ENCODE peak calls at places on chromosomes 5 and 9, in nine cellular contexts. One of them, this sample, is unnamed.

GRCh38 chr9:75941066-75941465 is 50.6 kb downstream of the PCSK5 start:
- DNase-seq in ACHN: no peak
- DNase-seq in activated naive CD4-positive, alpha-beta T cell: no peak
- DNase-seq in activated effector memory CD4-positive, alpha-beta T cell treated with Interleukin-2 at 50 U/mL for 16 hours: no peak
- DNase-seq in Right ventricle myocardium superior: no peak
- DNase-seq in hypothalamus: no peak
- DNase-seq in sciatic nerve: no peak
- DNase-seq in activated T-cell treated with anti-CD3 and anti-CD28 coated beads, Interleukin-2, amount 50 U/mL, for 48 hours: no peak
- DNase-seq in GM12865: no peak
- DNase-seq in this sample: no peak

GRCh38 chr5:80654054-80654390 is 430 bp upstream of the MSH3 start:
- DNase-seq in ACHN: peak
- DNase-seq in activated naive CD4-positive, alpha-beta T cell: no peak
- DNase-seq in activated effector memory CD4-positive, alpha-beta T cell treated with Interleukin-2 at 50 U/mL for 16 hours: no peak
- DNase-seq in Right ventricle myocardium superior: peak
- DNase-seq in hypothalamus: no peak
- DNase-seq in sciatic nerve: peak
- DNase-seq in activated T-cell treated with anti-CD3 and anti-CD28 coated beads, Interleukin-2, amount 50 U/mL, for 48 hours: no peak
- DNase-seq in GM12865: peak
- DNase-seq in this sample: no peak

GRCh38 chr5:83145882-83146331 is 68.6 kb downstream of the XRCC4 start:
- DNase-seq in ACHN: no peak
- DNase-seq in activated naive CD4-positive, alpha-beta T cell: no peak
- DNase-seq in activated effector memory CD4-positive, alpha-beta T cell treated with Interleukin-2 at 50 U/mL for 16 hours: no peak
- DNase-seq in Right ventricle myocardium superior: no peak
- DNase-seq in hypothalamus: no peak
- DNase-seq in sciatic nerve: no peak
- DNase-seq in activated T-cell treated with anti-CD3 and anti-CD28 coated beads, Interleukin-2, amount 50 U/mL, for 48 hours: no peak
- DNase-seq in GM12865: no peak
- DNase-seq in this sample: no peak

GRCh38 chr5:128225245-128226030 is 141.9 kb downstream of the SLC12A2 start:
- DNase-seq in ACHN: no peak
- DNase-seq in activated naive CD4-positive, alpha-beta T cell: no peak
- DNase-seq in activated effector memory CD4-positive, alpha-beta T cell treated with Interleukin-2 at 50 U/mL for 16 hours: no peak
- DNase-seq in Right ventricle myocardium superior: no peak
- DNase-seq in hypothalamus: no peak
- DNase-seq in sciatic nerve: no peak
- DNase-seq in activated T-cell treated with anti-CD3 and anti-CD28 coated beads, Interleukin-2, amount 50 U/mL, for 48 hours: no peak
- DNase-seq in GM12865: no peak
- DNase-seq in this sample: no peak

GRCh38 chr9:131807131-131807990 is 67.5 kb upstream of the RAPGEF1 start:
- DNase-seq in ACHN: no peak
- DNase-seq in activated naive CD4-positive, alpha-beta T cell: no peak
- DNase-seq in activated effector memory CD4-positive, alpha-beta T cell treated with Interleukin-2 at 50 U/mL for 16 hours: no peak
- DNase-seq in Right ventricle myocardium superior: no peak
- DNase-seq in hypothalamus: no peak
- DNase-seq in sciatic nerve: no peak
- DNase-seq in activated T-cell treated with anti-CD3 and anti-CD28 coated beads, Interleukin-2, amount 50 U/mL, for 48 hours: no peak
- DNase-seq in GM12865: no peak
- DNase-seq in this sample: no peak

GRCh38 chr5:111243353-111243752 is 19.2 kb downstream of the CAMK4 start:
- DNase-seq in ACHN: no peak
- DNase-seq in activated naive CD4-positive, alpha-beta T cell: no peak
- DNase-seq in activated effector memory CD4-positive, alpha-beta T cell treated with Interleukin-2 at 50 U/mL for 16 hours: no peak
- DNase-seq in Right ventricle myocardium superior: no peak
- DNase-seq in hypothalamus: no peak
- DNase-seq in sciatic nerve: no peak
- DNase-seq in activated T-cell treated with anti-CD3 and anti-CD28 coated beads, Interleukin-2, amount 50 U/mL, for 48 hours: no peak
- DNase-seq in GM12865: no peak
- DNase-seq in this sample: no peak

GRCh38 chr5:136028782-136029742 is at the start of gene TGFBI:
- DNase-seq in ACHN: peak
- DNase-seq in activated naive CD4-positive, alpha-beta T cell: no peak
- DNase-seq in activated effector memory CD4-positive, alpha-beta T cell treated with Interleukin-2 at 50 U/mL for 16 hours: peak
- DNase-seq in Right ventricle myocardium superior: peak
- DNase-seq in hypothalamus: no peak
- DNase-seq in sciatic nerve: peak
- DNase-seq in activated T-cell treated with anti-CD3 and anti-CD28 coated beads, Interleukin-2, amount 50 U/mL, for 48 hours: no peak
- DNase-seq in GM12865: peak
- DNase-seq in this sample: peak

GRCh38 chr5:98468188-98468869 is 305.1 kb upstream of the RGMB start:
- DNase-seq in ACHN: peak
- DNase-seq in activated naive CD4-positive, alpha-beta T cell: no peak
- DNase-seq in activated effector memory CD4-positive, alpha-beta T cell treated with Interleukin-2 at 50 U/mL for 16 hours: no peak
- DNase-seq in Right ventricle myocardium superior: no peak
- DNase-seq in hypothalamus: no peak
- DNase-seq in sciatic nerve: no peak
- DNase-seq in activated T-cell treated with anti-CD3 and anti-CD28 coated beads, Interleukin-2, amount 50 U/mL, for 48 hours: no peak
- DNase-seq in GM12865: no peak
- DNase-seq in this sample: no peak

GRCh38 chr9:127143920-127144465 is 21.6 kb upstream of the ANGPTL2 start:
- DNase-seq in ACHN: no peak
- DNase-seq in activated naive CD4-positive, alpha-beta T cell: no peak
- DNase-seq in activated effector memory CD4-positive, alpha-beta T cell treated with Interleukin-2 at 50 U/mL for 16 hours: no peak
- DNase-seq in Right ventricle myocardium superior: no peak
- DNase-seq in hypothalamus: no peak
- DNase-seq in sciatic nerve: no peak
- DNase-seq in activated T-cell treated with anti-CD3 and anti-CD28 coated beads, Interleukin-2, amount 50 U/mL, for 48 hours: no peak
- DNase-seq in GM12865: no peak
- DNase-seq in this sample: no peak

GRCh38 chr5:158351485-158352140 is 492.7 kb upstream of the CLINT1 start:
- DNase-seq in ACHN: no peak
- DNase-seq in activated naive CD4-positive, alpha-beta T cell: no peak
- DNase-seq in activated effector memory CD4-positive, alpha-beta T cell treated with Interleukin-2 at 50 U/mL for 16 hours: no peak
- DNase-seq in Right ventricle myocardium superior: no peak
- DNase-seq in hypothalamus: no peak
- DNase-seq in sciatic nerve: no peak
- DNase-seq in activated T-cell treated with anti-CD3 and anti-CD28 coated beads, Interleukin-2, amount 50 U/mL, for 48 hours: no peak
- DNase-seq in GM12865: no peak
- DNase-seq in this sample: no peak